ENCODE peak calls at places on chromosomes 6 and 20, in nine cellular contexts. One of them, this sample, is unnamed. For H3K36me3, the result is how much of the 10 kb centered on the place peaks cover.

GRCh38 chr6:136103763-136104311 is 146.3 kb downstream of the MTFR2 start:
- DNase-seq in cardiac muscle cell: peak
- DNase-seq in GM12878: no peak
- DNase-seq in body of pancreas: peak
- DNase-seq in CD8-positive, alpha-beta memory T cell: no peak
- DNase-seq in tibial nerve: peak
- DNase-seq in SK-N-MC: no peak
- DNase-seq in uterus: peak
- DNase-seq in hepatocyte: peak
- DNase-seq in this sample: no peak

GRCh38 chr6:85516168-85516567 is 66.3 kb downstream of the NT5E start:
- DNase-seq in cardiac muscle cell: no peak
- DNase-seq in GM12878: no peak
- DNase-seq in body of pancreas: no peak
- DNase-seq in CD8-positive, alpha-beta memory T cell: no peak
- DNase-seq in tibial nerve: no peak
- DNase-seq in SK-N-MC: no peak
- DNase-seq in uterus: no peak
- DNase-seq in hepatocyte: no peak
- DNase-seq in this sample: no peak

GRCh38 chr6:30500421-30501069 is 11.2 kb downstream of the HLA-E start:
- DNase-seq in cardiac muscle cell: no peak
- DNase-seq in GM12878: no peak
- DNase-seq in body of pancreas: no peak
- DNase-seq in CD8-positive, alpha-beta memory T cell: no peak
- DNase-seq in tibial nerve: no peak
- DNase-seq in SK-N-MC: no peak
- DNase-seq in uterus: no peak
- DNase-seq in hepatocyte: no peak
- DNase-seq in this sample: no peak

GRCh38 chr6:106444777-106445507 is 84.4 kb downstream of the CRYBG1 start:
- DNase-seq in cardiac muscle cell: peak
- DNase-seq in GM12878: peak
- DNase-seq in body of pancreas: peak
- DNase-seq in CD8-positive, alpha-beta memory T cell: no peak
- DNase-seq in tibial nerve: peak
- DNase-seq in SK-N-MC: peak
- DNase-seq in uterus: no peak
- DNase-seq in hepatocyte: peak
- DNase-seq in this sample: no peak

GRCh38 chr6:14453712-14454466 is 336.3 kb downstream of the CD83 start:
- DNase-seq in cardiac muscle cell: no peak
- DNase-seq in GM12878: no peak
- DNase-seq in body of pancreas: no peak
- DNase-seq in CD8-positive, alpha-beta memory T cell: no peak
- DNase-seq in tibial nerve: no peak
- DNase-seq in SK-N-MC: no peak
- DNase-seq in uterus: no peak
- DNase-seq in hepatocyte: no peak
- DNase-seq in this sample: no peak

GRCh38 chr6:139342957-139343750 is 31.3 kb downstream of the CITED2 start:
- DNase-seq in cardiac muscle cell: no peak
- DNase-seq in GM12878: no peak
- DNase-seq in body of pancreas: no peak
- DNase-seq in CD8-positive, alpha-beta memory T cell: no peak
- DNase-seq in tibial nerve: no peak
- DNase-seq in SK-N-MC: no peak
- DNase-seq in uterus: no peak
- DNase-seq in hepatocyte: no peak
- DNase-seq in this sample: no peak

GRCh38 chr6:158653577-158654354 is 3.9 kb downstream of the SYTL3 start:
- DNase-seq in cardiac muscle cell: peak
- DNase-seq in GM12878: peak
- DNase-seq in body of pancreas: peak
- DNase-seq in CD8-positive, alpha-beta memory T cell: peak
- DNase-seq in tibial nerve: no peak
- DNase-seq in SK-N-MC: no peak
- DNase-seq in uterus: no peak
- DNase-seq in hepatocyte: no peak
- DNase-seq in this sample: no peak

GRCh38 chr6:21899708-21900107 is 306.2 kb downstream of the SOX4 start:
- DNase-seq in cardiac muscle cell: no peak
- DNase-seq in GM12878: no peak
- DNase-seq in body of pancreas: no peak
- DNase-seq in CD8-positive, alpha-beta memory T cell: no peak
- DNase-seq in tibial nerve: no peak
- DNase-seq in SK-N-MC: no peak
- DNase-seq in uterus: no peak
- DNase-seq in hepatocyte: no peak
- DNase-seq in this sample: no peak

GRCh38 chr6:144064402-144064830 is 31.0 kb downstream of the SF3B5 start:
- DNase-seq in cardiac muscle cell: peak
- DNase-seq in GM12878: no peak
- DNase-seq in body of pancreas: peak
- DNase-seq in CD8-positive, alpha-beta memory T cell: peak
- DNase-seq in tibial nerve: no peak
- DNase-seq in SK-N-MC: no peak
- DNase-seq in uterus: no peak
- DNase-seq in hepatocyte: peak
- DNase-seq in this sample: no peak

GRCh38 chr6:134035823-134036296 is 16.6 kb downstream of the SLC2A12 start:
- DNase-seq in cardiac muscle cell: no peak
- DNase-seq in GM12878: peak
- DNase-seq in body of pancreas: peak
- DNase-seq in CD8-positive, alpha-beta memory T cell: no peak
- DNase-seq in tibial nerve: no peak
- DNase-seq in SK-N-MC: no peak
- DNase-seq in uterus: no peak
- DNase-seq in hepatocyte: peak
- DNase-seq in this sample: no peak

GRCh38 chr20:18665135-18665534 is 77.3 kb downstream of the DTD1 start:
- DNase-seq in cardiac muscle cell: no peak
- DNase-seq in GM12878: no peak
- DNase-seq in body of pancreas: no peak
- DNase-seq in CD8-positive, alpha-beta memory T cell: no peak
- DNase-seq in tibial nerve: no peak
- DNase-seq in SK-N-MC: no peak
- DNase-seq in uterus: no peak
- DNase-seq in hepatocyte: no peak
- DNase-seq in this sample: no peak

GRCh38 chr6:82251942-82252341 is 4.4 kb upstream of the IBTK start:
- DNase-seq in cardiac muscle cell: peak
- DNase-seq in GM12878: no peak
- DNase-seq in body of pancreas: no peak
- DNase-seq in CD8-positive, alpha-beta memory T cell: no peak
- DNase-seq in tibial nerve: no peak
- DNase-seq in SK-N-MC: no peak
- DNase-seq in uterus: no peak
- DNase-seq in hepatocyte: peak
- DNase-seq in this sample: no peak

GRCh38 chr20:9143926-9144325 is 75.0 kb downstream of the PLCB4 start:
- DNase-seq in cardiac muscle cell: no peak
- DNase-seq in GM12878: no peak
- DNase-seq in body of pancreas: no peak
- DNase-seq in CD8-positive, alpha-beta memory T cell: no peak
- DNase-seq in tibial nerve: no peak
- DNase-seq in SK-N-MC: no peak
- DNase-seq in uterus: no peak
- DNase-seq in hepatocyte: no peak
- DNase-seq in this sample: no peak

GRCh38 chr20:15951711-15952110 is 621.5 kb downstream of the KIF16B start:
- DNase-seq in cardiac muscle cell: no peak
- DNase-seq in GM12878: no peak
- DNase-seq in body of pancreas: no peak
- DNase-seq in CD8-positive, alpha-beta memory T cell: no peak
- DNase-seq in tibial nerve: no peak
- DNase-seq in SK-N-MC: no peak
- DNase-seq in uterus: no peak
- DNase-seq in hepatocyte: no peak
- DNase-seq in this sample: no peak

GRCh38 chr20:62356948-62357667 is 10.0 kb downstream of the LAMA5 start:
- DNase-seq in cardiac muscle cell: no peak
- DNase-seq in GM12878: no peak
- DNase-seq in body of pancreas: peak
- DNase-seq in CD8-positive, alpha-beta memory T cell: no peak
- DNase-seq in tibial nerve: no peak
- DNase-seq in SK-N-MC: no peak
- DNase-seq in uterus: peak
- DNase-seq in hepatocyte: no peak
- DNase-seq in this sample: no peak
- H3K27ac ChIP-seq in cardiac muscle cell: peak
- H3K27ac ChIP-seq in GM12878: no peak
- H3K27ac ChIP-seq in body of pancreas: peak
- H3K27ac ChIP-seq in CD8-positive, alpha-beta memory T cell: no peak
- H3K27ac ChIP-seq in tibial nerve: peak
- H3K27ac ChIP-seq in SK-N-MC: no peak
- H3K27ac ChIP-seq in uterus: peak
- H3K27ac ChIP-seq in hepatocyte: peak
- H3K27ac ChIP-seq in this sample: peak

GRCh38 chr20:47225458-47225857 is 131.0 kb downstream of the ZMYND8 start:
- DNase-seq in cardiac muscle cell: no peak
- DNase-seq in GM12878: no peak
- DNase-seq in body of pancreas: no peak
- DNase-seq in CD8-positive, alpha-beta memory T cell: no peak
- DNase-seq in tibial nerve: no peak
- DNase-seq in SK-N-MC: no peak
- DNase-seq in uterus: no peak
- DNase-seq in hepatocyte: no peak
- DNase-seq in this sample: no peak

GRCh38 chr20:47222728-47223127 is 133.8 kb downstream of the ZMYND8 start:
- DNase-seq in cardiac muscle cell: no peak
- DNase-seq in GM12878: no peak
- DNase-seq in body of pancreas: no peak
- DNase-seq in CD8-positive, alpha-beta memory T cell: no peak
- DNase-seq in tibial nerve: no peak
- DNase-seq in SK-N-MC: no peak
- DNase-seq in uterus: no peak
- DNase-seq in hepatocyte: no peak
- DNase-seq in this sample: no peak

GRCh38 chr20:47224857-47225256 is 131.6 kb downstream of the ZMYND8 start:
- DNase-seq in cardiac muscle cell: no peak
- DNase-seq in GM12878: no peak
- DNase-seq in body of pancreas: no peak
- DNase-seq in CD8-positive, alpha-beta memory T cell: no peak
- DNase-seq in tibial nerve: no peak
- DNase-seq in SK-N-MC: no peak
- DNase-seq in uterus: no peak
- DNase-seq in hepatocyte: no peak
- DNase-seq in this sample: no peak

GRCh38 chr20:47223896-47224295 is 132.6 kb downstream of the ZMYND8 start:
- DNase-seq in cardiac muscle cell: no peak
- DNase-seq in GM12878: no peak
- DNase-seq in body of pancreas: no peak
- DNase-seq in CD8-positive, alpha-beta memory T cell: no peak
- DNase-seq in tibial nerve: no peak
- DNase-seq in SK-N-MC: no peak
- DNase-seq in uterus: no peak
- DNase-seq in hepatocyte: no peak
- DNase-seq in this sample: no peak

DNA sequence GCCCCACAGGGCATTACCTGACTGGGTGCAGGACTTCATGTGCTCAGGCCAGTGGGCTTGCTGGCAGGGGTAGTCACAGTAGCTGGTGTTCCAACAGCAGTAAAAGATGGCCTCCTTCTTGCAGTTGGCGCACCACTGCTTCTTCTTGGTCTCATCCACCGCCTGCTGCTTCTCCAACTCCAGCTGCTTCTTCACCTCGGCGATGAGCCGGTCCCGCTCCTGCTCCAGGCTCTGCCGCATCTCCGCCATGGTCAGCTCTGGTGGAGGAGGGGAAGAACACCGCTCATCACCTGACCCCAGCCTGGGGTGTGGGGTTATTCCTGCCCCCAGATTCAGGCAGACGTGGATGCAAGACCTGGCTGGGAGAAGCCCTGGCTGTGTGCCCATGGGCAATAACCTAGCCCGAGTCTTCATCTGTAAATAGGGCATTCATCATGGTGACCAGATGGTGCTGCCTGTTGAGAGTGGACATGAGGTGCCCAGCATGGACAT is 132.2 kb downstream of the ZMYND8 start:
- DNase-seq in cardiac muscle cell: no peak
- DNase-seq in GM12878: no peak
- DNase-seq in body of pancreas: no peak
- DNase-seq in CD8-positive, alpha-beta memory T cell: no peak
- DNase-seq in tibial nerve: no peak
- DNase-seq in SK-N-MC: no peak
- DNase-seq in uterus: no peak
- DNase-seq in hepatocyte: no peak
- DNase-seq in this sample: no peak
- H3K36me3 ChIP-seq in cardiac muscle cell: half or more
- H3K36me3 ChIP-seq in GM12878: under half
- H3K36me3 ChIP-seq in body of pancreas: under half
- H3K36me3 ChIP-seq in CD8-positive, alpha-beta memory T cell: half or more
- H3K36me3 ChIP-seq in tibial nerve: half or more
- H3K36me3 ChIP-seq in SK-N-MC: under half
- H3K36me3 ChIP-seq in uterus: under half
- H3K36me3 ChIP-seq in hepatocyte: under half
- H3K36me3 ChIP-seq in this sample: half or more

DNA sequence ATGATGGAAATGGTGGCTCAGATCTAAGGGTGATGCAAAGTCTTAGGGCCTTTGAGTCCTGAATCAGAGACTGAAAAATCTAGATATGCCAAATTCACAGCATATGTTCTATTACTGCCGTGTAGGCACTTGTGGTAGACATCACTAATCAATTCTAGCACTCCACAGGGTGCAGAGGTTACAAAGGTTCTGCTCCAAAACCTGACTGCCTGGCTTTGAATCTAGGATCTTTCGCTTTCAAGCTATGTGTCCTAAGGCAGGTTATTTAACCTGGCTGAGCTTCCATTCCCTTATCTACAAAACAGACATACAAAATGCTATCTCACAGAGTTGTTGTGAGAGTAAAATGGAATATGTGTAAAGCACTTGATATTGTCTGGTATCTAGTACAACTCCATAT is 206.7 kb downstream of the TFAP2C start:
- DNase-seq in cardiac muscle cell: no peak
- DNase-seq in GM12878: no peak
- DNase-seq in body of pancreas: no peak
- DNase-seq in CD8-positive, alpha-beta memory T cell: no peak
- DNase-seq in tibial nerve: no peak
- DNase-seq in SK-N-MC: no peak
- DNase-seq in uterus: no peak
- DNase-seq in hepatocyte: no peak
- DNase-seq in this sample: no peak
- H3K27ac ChIP-seq in cardiac muscle cell: no peak
- H3K27ac ChIP-seq in GM12878: no peak
- H3K27ac ChIP-seq in body of pancreas: no peak
- H3K27ac ChIP-seq in CD8-positive, alpha-beta memory T cell: no peak
- H3K27ac ChIP-seq in tibial nerve: no peak
- H3K27ac ChIP-seq in SK-N-MC: no peak
- H3K27ac ChIP-seq in uterus: no peak
- H3K27ac ChIP-seq in hepatocyte: no peak
- H3K27ac ChIP-seq in this sample: no peak

DNA sequence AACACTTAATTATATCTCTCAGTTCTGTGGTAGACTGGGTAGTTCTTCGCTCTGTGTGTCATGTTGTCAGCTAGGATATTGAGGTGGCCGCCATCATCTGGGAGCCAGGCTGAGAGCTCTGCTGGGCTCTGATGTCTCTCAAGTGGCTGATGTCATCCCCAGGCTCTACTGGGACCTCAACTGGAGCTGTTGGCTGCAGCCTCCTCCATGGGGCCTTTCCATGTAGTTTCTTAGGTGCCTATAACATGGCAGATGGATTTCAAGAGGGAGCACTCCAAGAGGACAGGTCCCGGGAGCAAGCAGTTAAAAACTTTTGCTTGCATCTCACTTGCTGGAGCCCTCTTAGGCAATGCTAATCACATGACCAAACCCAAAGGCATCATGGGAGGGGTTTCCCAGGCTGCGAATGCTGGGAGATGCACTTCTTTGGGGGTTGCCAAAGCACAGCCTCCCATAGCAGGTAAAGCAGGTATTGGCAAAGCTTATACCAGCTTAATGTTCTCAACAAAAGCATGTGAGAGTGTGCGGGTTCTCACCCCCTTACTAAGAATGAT is 129.8 kb downstream of the TMEM242 start:
- DNase-seq in cardiac muscle cell: peak
- DNase-seq in GM12878: no peak
- DNase-seq in body of pancreas: no peak
- DNase-seq in CD8-positive, alpha-beta memory T cell: no peak
- DNase-seq in tibial nerve: no peak
- DNase-seq in SK-N-MC: no peak
- DNase-seq in uterus: no peak
- DNase-seq in hepatocyte: no peak
- DNase-seq in this sample: no peak
- H3K36me3 ChIP-seq in cardiac muscle cell: under half
- H3K36me3 ChIP-seq in GM12878: under half
- H3K36me3 ChIP-seq in body of pancreas: under half
- H3K36me3 ChIP-seq in CD8-positive, alpha-beta memory T cell: under half
- H3K36me3 ChIP-seq in tibial nerve: half or more
- H3K36me3 ChIP-seq in SK-N-MC: half or more
- H3K36me3 ChIP-seq in uterus: under half
- H3K36me3 ChIP-seq in hepatocyte: under half
- H3K36me3 ChIP-seq in this sample: under half

This sample was measured in esophagus squamous epithelium.